ENCODE peak calls at places on chromosomes 13 and 19, in four cellular contexts. One of them, this sample, is unnamed.

GRCh38 chr19:15442142-15442920 is 7.4 kb downstream of the WIZ start:
- DNase-seq in A673: no peak
- DNase-seq in T-helper 9 cell: no peak
- DNase-seq in fibroblast of gingiva: no peak
- DNase-seq in this sample: no peak

GRCh38 chr19:11453468-11454341 is 18.3 kb downstream of the PRKCSH start:
- DNase-seq in A673: peak
- DNase-seq in T-helper 9 cell: no peak
- DNase-seq in fibroblast of gingiva: no peak
- DNase-seq in this sample: no peak

GRCh38 chr13:97327521-97328221 is 105.5 kb downstream of the MBNL2 start:
- DNase-seq in A673: peak
- DNase-seq in T-helper 9 cell: no peak
- DNase-seq in fibroblast of gingiva: no peak
- DNase-seq in this sample: no peak

GRCh38 chr19:33795370-33796163 is 1.1 kb upstream of the KCTD15 start:
- DNase-seq in A673: peak
- DNase-seq in T-helper 9 cell: peak
- DNase-seq in fibroblast of gingiva: peak
- DNase-seq in this sample: peak

GRCh38 chr13:94707400-94708021 is 4.8 kb downstream of the SOX21 start:
- DNase-seq in A673: no peak
- DNase-seq in T-helper 9 cell: no peak
- DNase-seq in fibroblast of gingiva: no peak
- DNase-seq in this sample: no peak

GRCh38 chr19:33295621-33296472 is 6.5 kb downstream of the CEBPA start:
- DNase-seq in A673: no peak
- DNase-seq in T-helper 9 cell: no peak
- DNase-seq in fibroblast of gingiva: no peak
- DNase-seq in this sample: no peak

GRCh38 chr13:22176968-22177545 is 506.2 kb downstream of the FGF9 start:
- DNase-seq in A673: no peak
- DNase-seq in T-helper 9 cell: no peak
- DNase-seq in fibroblast of gingiva: no peak
- DNase-seq in this sample: no peak

GRCh38 chr19:30406220-30406944 is 34.2 kb downstream of the ZNF536 start:
- DNase-seq in A673: peak
- DNase-seq in T-helper 9 cell: no peak
- DNase-seq in fibroblast of gingiva: no peak
- DNase-seq in this sample: no peak

GRCh38 chr19:57338798-57339378 is 12.2 kb upstream of the ZNF304 start:
- DNase-seq in A673: no peak
- DNase-seq in T-helper 9 cell: no peak
- DNase-seq in fibroblast of gingiva: no peak
- DNase-seq in this sample: no peak

GRCh38 chr19:31340059-31341025 is 8.9 kb downstream of the TSHZ3 start:
- DNase-seq in A673: peak
- DNase-seq in T-helper 9 cell: no peak
- DNase-seq in fibroblast of gingiva: peak
- DNase-seq in this sample: no peak

GRCh38 chr19:45814166-45814780 is 835 bp downstream of the RSPH6A start:
- DNase-seq in A673: no peak
- DNase-seq in T-helper 9 cell: no peak
- DNase-seq in fibroblast of gingiva: peak
- DNase-seq in this sample: no peak

GRCh38 chr19:34461375-34462100 is 20.0 kb upstream of the WTIP start:
- DNase-seq in A673: no peak
- DNase-seq in T-helper 9 cell: no peak
- DNase-seq in fibroblast of gingiva: peak
- DNase-seq in this sample: no peak

GRCh38 chr13:45728759-45729158 is 26.6 kb downstream of the CBY2 start:
- DNase-seq in A673: no peak
- DNase-seq in T-helper 9 cell: no peak
- DNase-seq in fibroblast of gingiva: no peak
- DNase-seq in this sample: peak

GRCh38 chr19:30049844-30050667 is 108.0 kb downstream of the URI1 start:
- DNase-seq in A673: no peak
- DNase-seq in T-helper 9 cell: no peak
- DNase-seq in fibroblast of gingiva: no peak
- DNase-seq in this sample: no peak

GRCh38 chr19:3580156-3580955 is 4.9 kb upstream of the GIPC3 start:
- DNase-seq in A673: no peak
- DNase-seq in T-helper 9 cell: no peak
- DNase-seq in fibroblast of gingiva: peak
- DNase-seq in this sample: peak

GRCh38 chr19:41307090-41307875 is 2.7 kb upstream of the CCDC97 start:
- DNase-seq in A673: no peak
- DNase-seq in T-helper 9 cell: no peak
- DNase-seq in fibroblast of gingiva: no peak
- DNase-seq in this sample: no peak

GRCh38 chr13:112447306-112447705 is 71.2 kb downstream of the SPACA7 start:
- DNase-seq in A673: no peak
- DNase-seq in T-helper 9 cell: no peak
- DNase-seq in fibroblast of gingiva: no peak
- DNase-seq in this sample: no peak

GRCh38 chr19:33133438-33134031 is 1.6 kb downstream of the WDR88 start:
- DNase-seq in A673: no peak
- DNase-seq in T-helper 9 cell: no peak
- DNase-seq in fibroblast of gingiva: no peak
- DNase-seq in this sample: no peak

GRCh38 chr13:97359181-97360057 is 74.5 kb upstream of the RAP2A start:
- DNase-seq in A673: peak
- DNase-seq in T-helper 9 cell: peak
- DNase-seq in fibroblast of gingiva: peak
- DNase-seq in this sample: peak

This sample was measured in RKO.